ENCODE peak calls at places on chromosomes 6 and 20, in nine cellular contexts. One of them, this sample, is unnamed.

GRCh38 chr20:5008743-5009142 is 7.4 kb upstream of the SLC23A2 start:
- DNase-seq in AG04450: no peak
- DNase-seq in lower leg skin: no peak
- DNase-seq in GM23338: no peak
- DNase-seq in Peyer's patch: no peak
- DNase-seq in fibroblast of pulmonary artery: no peak
- DNase-seq in BE2C: no peak
- DNase-seq in endothelial cell: no peak
- DNase-seq in RWPE2: no peak
- DNase-seq in this sample: no peak

GRCh38 chr20:2002365-2002764 is 8.5 kb upstream of the PDYN start:
- DNase-seq in AG04450: no peak
- DNase-seq in Peyer's patch: no peak
- DNase-seq in GM23338: no peak
- DNase-seq in RWPE2: no peak
- DNase-seq in BE2C: no peak
- DNase-seq in endothelial cell: no peak
- DNase-seq in lower leg skin: no peak
- DNase-seq in fibroblast of pulmonary artery: no peak
- DNase-seq in this sample: no peak

GRCh38 chr6:45678063-45678620 is 300.4 kb upstream of the SUPT3H start:
- DNase-seq in endothelial cell: no peak
- DNase-seq in BE2C: no peak
- DNase-seq in AG04450: no peak
- DNase-seq in lower leg skin: no peak
- DNase-seq in RWPE2: no peak
- DNase-seq in GM23338: no peak
- DNase-seq in Peyer's patch: no peak
- DNase-seq in fibroblast of pulmonary artery: no peak
- DNase-seq in this sample: no peak

GRCh38 chr6:52157301-52157930 is 28.8 kb upstream of the IL17A start:
- DNase-seq in fibroblast of pulmonary artery: no peak
- DNase-seq in RWPE2: no peak
- DNase-seq in Peyer's patch: no peak
- DNase-seq in endothelial cell: no peak
- DNase-seq in BE2C: no peak
- DNase-seq in AG04450: no peak
- DNase-seq in lower leg skin: no peak
- DNase-seq in GM23338: no peak
- DNase-seq in this sample: peak

GRCh38 chr6:26022166-26022510 is 59.5 kb downstream of the TRIM38 start:
- DNase-seq in AG04450: no peak
- DNase-seq in Peyer's patch: no peak
- DNase-seq in fibroblast of pulmonary artery: peak
- DNase-seq in RWPE2: no peak
- DNase-seq in BE2C: peak
- DNase-seq in endothelial cell: peak
- DNase-seq in GM23338: peak
- DNase-seq in lower leg skin: peak
- DNase-seq in this sample: peak

GRCh38 chr6:161866570-161866969 is 592.7 kb upstream of the AGPAT4 start:
- DNase-seq in BE2C: no peak
- DNase-seq in endothelial cell: no peak
- DNase-seq in lower leg skin: no peak
- DNase-seq in AG04450: no peak
- DNase-seq in GM23338: no peak
- DNase-seq in Peyer's patch: no peak
- DNase-seq in fibroblast of pulmonary artery: no peak
- DNase-seq in RWPE2: no peak
- DNase-seq in this sample: no peak

GRCh38 chr6:159691963-159692287 is 1.1 kb downstream of the SOD2 start:
- DNase-seq in GM23338: peak
- DNase-seq in BE2C: peak
- DNase-seq in Peyer's patch: peak
- DNase-seq in endothelial cell: no peak
- DNase-seq in lower leg skin: no peak
- DNase-seq in fibroblast of pulmonary artery: no peak
- DNase-seq in RWPE2: no peak
- DNase-seq in AG04450: no peak
- DNase-seq in this sample: no peak

GRCh38 chr6:129890164-129890563 is 29.0 kb upstream of the TMEM244 start:
- DNase-seq in fibroblast of pulmonary artery: peak
- DNase-seq in GM23338: no peak
- DNase-seq in endothelial cell: no peak
- DNase-seq in Peyer's patch: no peak
- DNase-seq in lower leg skin: no peak
- DNase-seq in BE2C: no peak
- DNase-seq in RWPE2: no peak
- DNase-seq in AG04450: no peak
- DNase-seq in this sample: peak

GRCh38 chr20:38226553-38226952 is 34.0 kb downstream of the KIAA1755 start:
- DNase-seq in lower leg skin: no peak
- DNase-seq in GM23338: no peak
- DNase-seq in Peyer's patch: no peak
- DNase-seq in BE2C: no peak
- DNase-seq in fibroblast of pulmonary artery: no peak
- DNase-seq in endothelial cell: no peak
- DNase-seq in RWPE2: peak
- DNase-seq in AG04450: no peak
- DNase-seq in this sample: no peak

GRCh38 chr6:39093167-39093708 is 21.7 kb downstream of the SAYSD1 start:
- DNase-seq in RWPE2: no peak
- DNase-seq in AG04450: no peak
- DNase-seq in fibroblast of pulmonary artery: no peak
- DNase-seq in BE2C: no peak
- DNase-seq in endothelial cell: no peak
- DNase-seq in lower leg skin: no peak
- DNase-seq in Peyer's patch: no peak
- DNase-seq in GM23338: no peak
- DNase-seq in this sample: no peak

GRCh38 chr6:54697423-54697822 is 149.1 kb upstream of the FAM83B start:
- DNase-seq in lower leg skin: no peak
- DNase-seq in Peyer's patch: no peak
- DNase-seq in fibroblast of pulmonary artery: no peak
- DNase-seq in BE2C: no peak
- DNase-seq in endothelial cell: no peak
- DNase-seq in AG04450: peak
- DNase-seq in GM23338: peak
- DNase-seq in RWPE2: no peak
- DNase-seq in this sample: no peak

GRCh38 chr20:60695223-60695622 is 556.8 kb upstream of the CDH4 start:
- DNase-seq in lower leg skin: no peak
- DNase-seq in BE2C: no peak
- DNase-seq in endothelial cell: no peak
- DNase-seq in Peyer's patch: no peak
- DNase-seq in fibroblast of pulmonary artery: peak
- DNase-seq in AG04450: peak
- DNase-seq in GM23338: no peak
- DNase-seq in RWPE2: no peak
- DNase-seq in this sample: peak

GRCh38 chr6:47145212-47145611 is 103.1 kb upstream of the ADGRF1 start:
- DNase-seq in RWPE2: no peak
- DNase-seq in GM23338: no peak
- DNase-seq in endothelial cell: no peak
- DNase-seq in fibroblast of pulmonary artery: peak
- DNase-seq in BE2C: no peak
- DNase-seq in AG04450: no peak
- DNase-seq in Peyer's patch: no peak
- DNase-seq in lower leg skin: no peak
- DNase-seq in this sample: no peak

GRCh38 chr20:49275634-49276033 is 2.2 kb downstream of the ZNFX1 start:
- DNase-seq in RWPE2: no peak
- DNase-seq in Peyer's patch: no peak
- DNase-seq in lower leg skin: no peak
- DNase-seq in GM23338: no peak
- DNase-seq in fibroblast of pulmonary artery: no peak
- DNase-seq in BE2C: no peak
- DNase-seq in AG04450: no peak
- DNase-seq in endothelial cell: no peak
- DNase-seq in this sample: no peak

GRCh38 chr20:53582574-53583351 is 10.9 kb downstream of the ZNF217 start:
- DNase-seq in GM23338: no peak
- DNase-seq in AG04450: peak
- DNase-seq in lower leg skin: no peak
- DNase-seq in Peyer's patch: no peak
- DNase-seq in RWPE2: peak
- DNase-seq in endothelial cell: no peak
- DNase-seq in BE2C: peak
- DNase-seq in fibroblast of pulmonary artery: peak
- DNase-seq in this sample: peak

DNA sequence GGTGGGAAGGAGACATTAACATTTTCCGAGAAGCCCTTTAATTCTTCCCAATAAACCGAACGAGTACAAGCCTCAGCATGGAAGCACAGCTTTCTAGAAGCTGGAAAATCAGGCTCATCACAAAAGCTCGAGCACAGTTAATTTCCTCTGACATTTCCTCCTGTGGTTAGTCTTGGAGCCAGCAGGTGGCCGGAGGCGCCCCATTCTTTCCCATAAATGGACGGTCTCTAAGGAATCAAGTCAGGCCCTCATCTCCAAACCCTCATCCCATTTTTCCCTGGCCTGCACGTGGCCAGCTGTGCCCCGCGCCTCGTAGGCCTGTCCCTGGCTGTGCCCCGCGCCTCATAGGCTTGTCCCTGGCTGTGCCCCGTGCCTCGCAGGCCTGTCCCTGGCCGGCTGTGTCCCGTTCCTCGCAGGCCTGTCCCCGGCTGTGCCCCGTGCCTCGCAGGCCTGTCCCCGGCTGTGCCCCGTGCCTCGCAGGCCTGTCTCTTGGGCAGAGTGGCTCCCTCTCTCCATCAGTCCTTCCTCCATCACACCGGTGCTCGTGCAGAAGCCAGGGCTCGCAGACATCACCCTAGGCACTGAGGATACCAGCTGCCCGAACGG is 19.7 kb upstream of the NTSR1 start:
- DNase-seq in endothelial cell: no peak
- DNase-seq in lower leg skin: no peak
- DNase-seq in AG04450: no peak
- DNase-seq in GM23338: no peak
- DNase-seq in fibroblast of pulmonary artery: no peak
- DNase-seq in BE2C: no peak
- DNase-seq in RWPE2: no peak
- DNase-seq in Peyer's patch: no peak
- DNase-seq in this sample: no peak
- TF ChIP-seq CTCF in endothelial cell: peak
- TF ChIP-seq CTCF in lower leg skin: no peak
- TF ChIP-seq CTCF in AG04450: peak
- TF ChIP-seq CTCF in GM23338: no peak
- TF ChIP-seq CTCF in fibroblast of pulmonary artery: peak
- TF ChIP-seq CTCF in BE2C: peak
- TF ChIP-seq CTCF in RWPE2: peak
- TF ChIP-seq CTCF in Peyer's patch: no peak
- TF ChIP-seq CTCF in this sample: peak

GRCh38 chr6:74280130-74280692 is 584.2 kb downstream of the CD109 start:
- DNase-seq in fibroblast of pulmonary artery: no peak
- DNase-seq in AG04450: no peak
- DNase-seq in lower leg skin: no peak
- DNase-seq in RWPE2: no peak
- DNase-seq in Peyer's patch: no peak
- DNase-seq in BE2C: no peak
- DNase-seq in endothelial cell: no peak
- DNase-seq in GM23338: peak
- DNase-seq in this sample: no peak
- TF ChIP-seq CTCF in fibroblast of pulmonary artery: peak
- TF ChIP-seq CTCF in AG04450: peak
- TF ChIP-seq CTCF in lower leg skin: no peak
- TF ChIP-seq CTCF in RWPE2: peak
- TF ChIP-seq CTCF in Peyer's patch: no peak
- TF ChIP-seq CTCF in BE2C: no peak
- TF ChIP-seq CTCF in endothelial cell: no peak
- TF ChIP-seq CTCF in GM23338: peak
- TF ChIP-seq CTCF in this sample: peak

GRCh38 chr6:100370265-100370664 is 94.5 kb downstream of the SIM1 start:
- DNase-seq in Peyer's patch: no peak
- DNase-seq in fibroblast of pulmonary artery: no peak
- DNase-seq in RWPE2: no peak
- DNase-seq in endothelial cell: no peak
- DNase-seq in lower leg skin: no peak
- DNase-seq in AG04450: no peak
- DNase-seq in GM23338: peak
- DNase-seq in BE2C: no peak
- DNase-seq in this sample: no peak
- TF ChIP-seq CTCF in Peyer's patch: no peak
- TF ChIP-seq CTCF in fibroblast of pulmonary artery: peak
- TF ChIP-seq CTCF in RWPE2: peak
- TF ChIP-seq CTCF in endothelial cell: peak
- TF ChIP-seq CTCF in lower leg skin: no peak
- TF ChIP-seq CTCF in AG04450: peak
- TF ChIP-seq CTCF in GM23338: peak
- TF ChIP-seq CTCF in BE2C: peak
- TF ChIP-seq CTCF in this sample: peak

GRCh38 chr6:44025226-44025625 is 102.0 kb downstream of the MRPL14 start:
- DNase-seq in RWPE2: no peak
- DNase-seq in AG04450: no peak
- DNase-seq in endothelial cell: no peak
- DNase-seq in GM23338: no peak
- DNase-seq in Peyer's patch: no peak
- DNase-seq in BE2C: no peak
- DNase-seq in fibroblast of pulmonary artery: no peak
- DNase-seq in lower leg skin: no peak
- DNase-seq in this sample: no peak

GRCh38 chr6:44024597-44025219 is 102.5 kb downstream of the MRPL14 start:
- DNase-seq in AG04450: no peak
- DNase-seq in fibroblast of pulmonary artery: no peak
- DNase-seq in Peyer's patch: no peak
- DNase-seq in lower leg skin: no peak
- DNase-seq in endothelial cell: no peak
- DNase-seq in GM23338: no peak
- DNase-seq in RWPE2: no peak
- DNase-seq in BE2C: no peak
- DNase-seq in this sample: no peak

GRCh38 chr6:44030812-44031454 is 96.3 kb downstream of the MRPL14 start:
- DNase-seq in RWPE2: no peak
- DNase-seq in BE2C: no peak
- DNase-seq in lower leg skin: no peak
- DNase-seq in AG04450: no peak
- DNase-seq in endothelial cell: no peak
- DNase-seq in GM23338: no peak
- DNase-seq in fibroblast of pulmonary artery: no peak
- DNase-seq in Peyer's patch: no peak
- DNase-seq in this sample: no peak

GRCh38 chr6:44029489-44030185 is 97.6 kb downstream of the MRPL14 start:
- DNase-seq in endothelial cell: no peak
- DNase-seq in GM23338: no peak
- DNase-seq in lower leg skin: no peak
- DNase-seq in AG04450: no peak
- DNase-seq in RWPE2: no peak
- DNase-seq in Peyer's patch: no peak
- DNase-seq in BE2C: no peak
- DNase-seq in fibroblast of pulmonary artery: no peak
- DNase-seq in this sample: peak

DNA sequence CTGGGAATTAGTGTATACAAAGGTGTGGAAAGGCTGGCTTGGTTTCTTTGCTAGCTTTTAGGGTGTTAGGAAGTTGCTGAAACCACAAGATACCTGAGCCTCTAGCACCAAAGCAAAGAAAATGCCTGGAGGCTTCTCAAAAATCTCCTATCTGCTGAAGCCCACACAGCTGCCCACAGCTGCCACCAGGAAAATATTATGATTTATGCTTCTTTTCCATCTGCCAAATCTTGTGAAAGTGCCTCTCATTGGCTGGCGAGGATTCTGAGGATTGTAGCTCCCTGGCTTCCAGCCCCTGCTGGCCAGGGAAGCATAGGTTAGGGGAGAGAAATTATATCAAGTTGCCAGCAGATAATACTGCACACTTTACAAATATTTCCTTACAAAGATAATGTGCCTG is 98.5 kb downstream of the MRPL14 start:
- DNase-seq in RWPE2: no peak
- DNase-seq in AG04450: no peak
- DNase-seq in Peyer's patch: no peak
- DNase-seq in endothelial cell: no peak
- DNase-seq in GM23338: no peak
- DNase-seq in BE2C: no peak
- DNase-seq in lower leg skin: no peak
- DNase-seq in fibroblast of pulmonary artery: peak
- DNase-seq in this sample: no peak
- TF ChIP-seq CTCF in RWPE2: no peak
- TF ChIP-seq CTCF in AG04450: peak
- TF ChIP-seq CTCF in Peyer's patch: no peak
- TF ChIP-seq CTCF in endothelial cell: no peak
- TF ChIP-seq CTCF in GM23338: no peak
- TF ChIP-seq CTCF in BE2C: peak
- TF ChIP-seq CTCF in lower leg skin: no peak
- TF ChIP-seq CTCF in fibroblast of pulmonary artery: peak
- TF ChIP-seq CTCF in this sample: peak